ENCODE peak calls at places on chromosomes 12 and 14, in four cellular contexts. J is uterus, D is fibroblast of lung, K is prostate gland. V is an unnamed sample.

GRCh38 chr14:35374273-35374681 is 30.3 kb downstream of the NFKBIA start:
- DNase-seq in J (peak; percentile 75), D (peak; percentile 94), K (no peak), V (no peak)

GRCh38 chr12:106226884-106227640 is 20.8 kb downstream of the CKAP4 start:
- DNase-seq in J (peak; percentile 43), D (peak; percentile 47), K (peak; percentile 31), V (no peak)

GRCh38 chr14:96129128-96129736 is 75.4 kb upstream of the BDKRB2 start:
- DNase-seq in J (no peak), D (no peak), K (no peak), V (no peak)

GRCh38 chr12:46385439-46385838 is 12.9 kb upstream of the SLC38A2 start:
- DNase-seq in J (no peak), D (no peak), K (no peak), V (no peak)

GRCh38 chr14:92676031-92676430 is 72.4 kb downstream of the LGMN start:
- DNase-seq in J (no peak), D (no peak), K (no peak), V (no peak)

GRCh38 chr14:26605602-26606001 is 7.8 kb upstream of the NOVA1 start:
- DNase-seq in J (no peak), D (no peak), K (no peak), V (no peak)

GRCh38 chr12:107200394-107200793 is 107.0 kb upstream of the CRY1 start:
- DNase-seq in J (no peak), D (peak; percentile 88), K (no peak), V (no peak)

GRCh38 chr14:67908061-67908767 is 88.6 kb downstream of the RAD51B start:
- DNase-seq in J (peak; percentile 60), D (peak; percentile 71), K (no peak), V (no peak)

GRCh38 chr12:5222011-5222461 is 178.4 kb downstream of the KCNA5 start:
- DNase-seq in J (no peak), D (no peak), K (no peak), V (no peak)

GRCh38 chr14:89146291-89146690 is 270.7 kb downstream of the FOXN3 start:
- DNase-seq in J (no peak), D (peak; percentile 20), K (no peak), V (no peak)

GRCh38 chr12:105449406-105449805 is 118.9 kb downstream of the C12orf75 start:
- DNase-seq in J (no peak), D (peak; percentile 65), K (no peak), V (no peak)

GRCh38 chr12:114902665-114903393 is 218.9 kb upstream of the TBX3 start:
- DNase-seq in J (no peak), D (peak; percentile 87), K (no peak), V (no peak)

GRCh38 chr12:61654698-61655097 is 605.5 kb upstream of the USP15 start:
- DNase-seq in J (no peak), D (no peak), K (no peak), V (no peak)

GRCh38 chr12:50888666-50889065 is 45.9 kb downstream of the TMPRSS12 start:
- DNase-seq in J (no peak), D (no peak), K (no peak), V (no peak)

GRCh38 chr12:47841910-47842309 is 22.2 kb upstream of the HDAC7 start:
- DNase-seq in J (no peak), D (no peak), K (no peak), V (no peak)

GRCh38 chr12:88896958-88897357 is 316.7 kb upstream of the KITLG start:
- DNase-seq in J (no peak), D (peak; percentile 71), K (no peak), V (no peak)

GRCh38 chr14:102993523-102993922 is 63.8 kb downstream of the CDC42BPB start:
- DNase-seq in J (no peak), D (peak; percentile 59), K (peak; percentile 55), V (no peak)

DNA sequence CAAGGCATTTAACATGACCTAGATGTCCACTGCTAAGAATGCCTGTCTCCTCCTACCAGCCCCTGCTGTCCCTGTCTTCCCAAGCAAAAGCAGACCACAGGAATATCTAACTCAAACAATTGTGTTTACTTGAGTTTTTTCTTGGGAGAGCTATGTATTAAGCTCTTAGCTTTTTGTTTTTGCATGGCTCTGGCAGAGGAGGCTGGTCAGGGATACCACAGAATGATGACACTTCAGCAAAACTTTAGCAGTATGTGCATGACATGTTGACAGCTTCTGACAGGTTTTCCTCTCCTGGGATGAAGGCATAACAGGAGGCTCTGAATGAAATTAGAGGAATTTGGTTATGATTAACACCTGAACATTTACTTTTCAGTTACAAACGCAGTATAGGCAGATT is 6.9 kb downstream of the TMBIM6 start:
- DNase-seq in J (no peak), D (peak; percentile 8), K (no peak), V (no peak)
- H3K4me1 ChIP-seq in J (no peaks in the 10 kb centered on the region), D (peaks cover 6% of the 10 kb centered on the region), K (peaks cover 26% of the 10 kb centered on the region), V (peaks cover 39% of the 10 kb centered on the region)

DNA sequence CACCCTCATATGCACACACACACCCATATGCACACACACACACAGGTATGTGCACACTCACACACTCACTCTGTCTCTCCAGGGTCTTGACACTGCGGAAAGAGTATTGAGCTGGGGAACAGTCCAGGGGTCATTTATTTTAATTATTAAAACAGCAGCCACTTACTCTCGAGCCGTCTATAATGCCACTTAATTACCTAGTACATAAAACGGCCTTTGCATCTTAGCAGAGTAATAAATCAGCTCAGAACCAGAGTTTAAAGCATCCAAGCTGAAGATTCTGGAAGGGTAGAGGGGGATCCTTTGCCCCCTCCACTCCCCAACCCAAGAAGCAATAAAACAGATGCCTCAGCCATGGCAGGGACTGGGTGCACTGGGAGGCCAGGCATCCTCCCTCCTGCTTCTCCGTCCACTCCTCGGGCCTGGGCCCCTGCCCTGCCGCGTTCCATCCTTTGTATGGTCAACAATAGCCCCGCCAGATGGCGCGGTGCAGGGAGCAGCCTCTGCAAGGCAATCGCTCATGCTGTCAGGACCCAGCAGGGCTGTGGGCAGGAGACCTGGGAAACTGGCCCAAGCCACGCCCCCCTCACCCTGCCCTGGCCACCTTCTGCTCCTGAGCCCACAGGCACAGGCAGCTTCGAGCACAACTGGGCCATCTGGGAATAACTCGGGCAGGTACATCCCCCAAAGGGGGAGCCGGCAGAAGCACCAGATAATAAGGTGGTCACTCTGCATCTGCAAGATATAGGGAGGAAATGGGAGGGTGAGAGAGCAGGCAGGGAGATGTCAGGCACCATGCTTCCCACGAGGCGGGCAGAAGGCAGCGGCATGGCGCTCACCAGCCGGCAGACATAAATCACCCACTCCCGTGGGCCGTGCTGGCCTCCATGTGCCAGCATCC is 40.9 kb downstream of the CCDC85C start:
- DNase-seq in J (peak; percentile 88), D (peak; percentile 89), K (peak; percentile 79), V (no peak)
- H3K4me1 ChIP-seq in J (peaks cover 30% of the 10 kb centered on the region), D (peaks cover 4% of the 10 kb centered on the region), K (peaks cover 58% of the 10 kb centered on the region), V (peaks cover 52% of the 10 kb centered on the region)

DNA sequence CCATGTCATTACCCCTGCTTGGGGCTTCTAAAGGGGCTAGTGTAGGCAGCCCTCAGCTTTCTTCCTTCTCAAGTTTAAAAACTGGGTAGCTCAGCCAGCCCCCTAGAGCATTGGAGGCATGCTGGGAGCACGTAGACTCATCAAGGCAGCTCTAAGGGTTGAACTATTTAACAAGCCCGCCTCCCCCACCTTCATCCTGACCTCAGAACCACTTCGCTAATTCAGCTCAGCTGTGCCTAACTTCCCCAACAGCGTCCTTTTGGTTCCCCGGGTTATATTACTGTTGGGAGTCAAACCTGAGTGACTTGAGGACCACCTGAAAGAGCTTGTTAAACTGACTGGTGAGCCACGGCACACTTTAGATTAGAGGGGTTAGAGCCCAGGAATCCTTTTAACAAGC is 30.1 kb downstream of the MAX start:
- DNase-seq in J (no peak), D (no peak), K (no peak), V (no peak)
- H3K4me1 ChIP-seq in J (no peaks in the 10 kb centered on the region), D (no peaks in the 10 kb centered on the region), K (peaks cover 20% of the 10 kb centered on the region), V (peaks cover 34% of the 10 kb centered on the region)

GRCh38 chr12:123621619-123622530 is 11.6 kb downstream of the EIF2B1 start:
- DNase-seq in J (no peak), D (no peak), K (no peak), V (no peak)

GRCh38 chr12:123617144-123617543 is 15.2 kb downstream of the DDX55 start:
- DNase-seq in J (no peak), D (no peak), K (no peak), V (no peak)

GRCh38 chr12:123617580-123617979 is 15.7 kb downstream of the DDX55 start:
- DNase-seq in J (no peak), D (no peak), K (no peak), V (no peak)

DNA sequence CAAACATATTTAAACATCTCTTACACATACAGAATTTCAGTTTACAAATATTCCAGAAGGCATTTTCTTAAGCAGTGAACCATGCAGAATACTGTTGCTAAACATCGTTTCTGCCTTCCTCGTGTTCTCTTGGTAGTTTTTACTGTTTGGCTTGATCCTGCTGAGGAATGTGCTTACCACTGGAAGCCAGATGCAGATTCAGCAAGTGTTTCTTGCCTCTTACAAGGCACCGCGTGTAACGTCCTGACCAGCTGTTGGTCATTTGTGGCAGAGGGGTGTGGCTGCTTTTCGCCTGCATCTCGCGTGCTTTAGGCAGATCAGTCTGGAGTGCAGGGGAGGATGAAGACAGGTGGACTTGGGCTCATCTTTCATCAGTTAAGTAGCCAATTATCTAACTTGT is 12.4 kb downstream of the EIF2B1 start:
- DNase-seq in J (no peak), D (no peak), K (no peak), V (no peak)
- H3K4me1 ChIP-seq in J (no peaks in the 10 kb centered on the region), D (no peaks in the 10 kb centered on the region), K (no peaks in the 10 kb centered on the region), V (no peaks in the 10 kb centered on the region)

GRCh38 chr12:27549231-27549800 is 25.3 kb downstream of the PPFIBP1 start:
- DNase-seq in J (no peak), D (peak; percentile 88), K (no peak), V (no peak)
- H3K4me1 ChIP-seq in J (peaks cover 8% of the 10 kb centered on the region), D (peaks cover 28% of the 10 kb centered on the region), K (peaks cover 8% of the 10 kb centered on the region), V (peaks cover 92% of the 10 kb centered on the region)

GRCh38 chr12:103805961-103806360 is 35.1 kb downstream of the NT5DC3 start:
- DNase-seq in J (no peak), D (no peak), K (no peak), V (no peak)
- H3K4me1 ChIP-seq in J (peaks cover 8% of the 10 kb centered on the region), D (peaks cover 15% of the 10 kb centered on the region), K (no peaks in the 10 kb centered on the region), V (peaks cover 73% of the 10 kb centered on the region)

GRCh38 chr12:110687770-110688169 is 1.1 kb downstream of the HVCN1 start:
- DNase-seq in J (no peak), D (no peak), K (no peak), V (no peak)

GRCh38 chr12:110686294-110686903 is 2.5 kb downstream of the HVCN1 start:
- DNase-seq in J (no peak), D (no peak), K (no peak), V (no peak)

GRCh38 chr12:110688446-110689001 is 391 bp downstream of the HVCN1 start:
- DNase-seq in J (no peak), D (no peak), K (no peak), V (no peak)

GRCh38 chr12:110689002-110689600 is at the start of gene HVCN1:
- DNase-seq in J (peak; percentile 56), D (peak; percentile 22), K (peak; percentile 39), V (no peak)

GRCh38 chr12:110689601-110690430 is 901 bp upstream of the HVCN1 start:
- DNase-seq in J (peak; percentile 37), D (peak; percentile 25), K (no peak), V (no peak)
- H3K4me1 ChIP-seq in J (no peaks in the 10 kb centered on the region), D (peaks cover 3% of the 10 kb centered on the region), K (peaks cover 7% of the 10 kb centered on the region), V (peaks cover 13% of the 10 kb centered on the region)

DNA sequence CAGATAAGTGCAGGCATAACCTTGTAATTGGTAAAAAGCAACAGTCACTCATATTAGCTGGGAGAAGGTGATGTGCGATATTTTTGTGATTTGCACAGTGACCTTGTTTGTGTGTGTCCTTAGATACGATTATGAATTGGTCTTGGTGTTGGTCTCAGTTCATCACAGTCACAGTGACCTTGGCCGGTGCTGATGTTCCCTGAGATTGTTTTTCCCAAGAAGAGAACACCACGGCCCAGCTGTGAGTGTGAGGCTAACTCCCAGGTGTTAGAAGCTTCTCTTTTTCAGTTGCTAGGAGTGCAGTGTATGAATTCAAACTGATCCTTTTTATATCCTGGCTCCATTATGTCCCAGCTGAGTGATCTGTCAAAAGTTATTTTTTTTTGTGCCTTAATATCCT is 46.2 kb downstream of the TRHDE start:
- DNase-seq in J (no peak), D (no peak), K (no peak), V (no peak)
- H3K4me1 ChIP-seq in J (no peaks in the 10 kb centered on the region), D (no peaks in the 10 kb centered on the region), K (no peaks in the 10 kb centered on the region), V (no peaks in the 10 kb centered on the region)

GRCh38 chr12:7959278-7960063 is 23.5 kb upstream of the SLC2A3 start:
- DNase-seq in J (no peak), D (no peak), K (no peak), V (no peak)
- H3K4me1 ChIP-seq in J (no peaks in the 10 kb centered on the region), D (peaks cover 11% of the 10 kb centered on the region), K (no peaks in the 10 kb centered on the region), V (no peaks in the 10 kb centered on the region)